ENCODE peak calls at places on chromosomes 5 and 9, in nine cellular contexts. R is Caki2; B is stimulated activated CD4-positive, alpha-beta T cell treated with anti-CD3 and anti-CD28 coated beads, Interleukin-4, amount 100 ng/mL, for 1 hour; L is myocyte; Y is CD4-positive, alpha-beta T cell; I is C1 segment of cervical spinal cord; X is MV-4-11; E is H7; Z is KBM-7. U is an unnamed sample.

GRCh38 chr9:125758986-125759811 is 12.0 kb downstream of the PBX3 start:
- DNase-seq in R (no peak), B (no peak), L (no peak), Y (no peak), I (peak), X (peak), E (no peak), Z (peak), U (no peak)

GRCh38 chr5:136057401-136057951 is 28.7 kb downstream of the TGFBI start:
- DNase-seq in R (no peak), B (no peak), L (peak), Y (no peak), I (no peak), X (peak), E (no peak), Z (no peak), U (no peak)

GRCh38 chr5:44332360-44332971 is 56.8 kb downstream of the FGF10 start:
- DNase-seq in R (peak), B (no peak), L (peak), Y (no peak), I (no peak), X (peak), E (peak), Z (peak), U (peak)

GRCh38 chr9:135857371-135857786 is 50.0 kb downstream of the CAMSAP1 start:
- DNase-seq in R (no peak), B (no peak), L (peak), Y (no peak), I (no peak), X (no peak), E (no peak), Z (no peak), U (no peak)

GRCh38 chr5:156103116-156103860 is 223.7 kb upstream of the SGCD start:
- DNase-seq in R (no peak), B (no peak), L (no peak), Y (no peak), I (no peak), X (no peak), E (no peak), Z (no peak), U (peak)

GRCh38 chr9:26655166-26655565 is 237.4 kb downstream of the CAAP1 start:
- DNase-seq in R (no peak), B (no peak), L (peak), Y (no peak), I (no peak), X (no peak), E (no peak), Z (no peak), U (no peak)

GRCh38 chr5:106019271-106019670 is 1651.5 kb downstream of the EFNA5 start:
- DNase-seq in R (no peak), B (no peak), L (peak), Y (no peak), I (no peak), X (no peak), E (no peak), Z (no peak), U (no peak)

GRCh38 chr5:6176294-6176693 is 202.1 kb downstream of the MED10 start:
- DNase-seq in R (no peak), B (no peak), L (no peak), Y (no peak), I (no peak), X (no peak), E (no peak), Z (no peak), U (no peak)

GRCh38 chr5:174723979-174724483 is 351 bp upstream of the MSX2 start:
- DNase-seq in R (no peak), B (no peak), L (peak), Y (no peak), I (peak), X (no peak), E (no peak), Z (no peak), U (no peak)

GRCh38 chr5:36646507-36647023 is 40.2 kb downstream of the SLC1A3 start:
- DNase-seq in R (no peak), B (no peak), L (peak), Y (no peak), I (no peak), X (no peak), E (no peak), Z (no peak), U (no peak)

GRCh38 chr5:118675247-118675646 is 313.1 kb downstream of the DTWD2 start:
- DNase-seq in R (no peak), B (no peak), L (no peak), Y (no peak), I (no peak), X (no peak), E (no peak), Z (no peak), U (no peak)

GRCh38 chr5:56561455-56561854 is 253.9 kb upstream of the MAP3K1 start:
- DNase-seq in R (no peak), B (no peak), L (no peak), Y (no peak), I (no peak), X (no peak), E (no peak), Z (no peak), U (no peak)

GRCh38 chr9:95204710-95205109 is 112.8 kb downstream of the FANCC start:
- DNase-seq in R (no peak), B (no peak), L (peak), Y (no peak), I (no peak), X (no peak), E (no peak), Z (no peak), U (no peak)

GRCh38 chr5:123444016-123444415 is 20.8 kb upstream of the CEP120 start:
- DNase-seq in R (no peak), B (no peak), L (no peak), Y (no peak), I (no peak), X (no peak), E (no peak), Z (no peak), U (peak)

GRCh38 chr5:36928947-36929346 is 52.4 kb downstream of the NIPBL start:
- DNase-seq in R (peak), B (no peak), L (peak), Y (no peak), I (no peak), X (no peak), E (no peak), Z (no peak), U (peak)

GRCh38 chr5:102792705-102793104 is 37.6 kb downstream of the PAM start:
- DNase-seq in R (no peak), B (no peak), L (no peak), Y (no peak), I (no peak), X (peak), E (no peak), Z (no peak), U (no peak)

GRCh38 chr9:73348485-73348884 is 196.8 kb downstream of the ANXA1 start:
- DNase-seq in R (no peak), B (no peak), L (no peak), Y (no peak), I (no peak), X (no peak), E (no peak), Z (no peak), U (peak)

GRCh38 chr5:172775326-172776234 is 4.6 kb upstream of the DUSP1 start:
- DNase-seq in R (no peak), B (no peak), L (peak), Y (no peak), I (no peak), X (peak), E (no peak), Z (no peak), U (no peak)

GRCh38 chr5:86999951-87000350 is 267.7 kb upstream of the RASA1 start:
- DNase-seq in R (peak), B (no peak), L (no peak), Y (no peak), I (no peak), X (no peak), E (no peak), Z (no peak), U (peak)

GRCh38 chr5:38845555-38846378 is at the start of gene OSMR:
- DNase-seq in R (peak), B (peak), L (peak), Y (no peak), I (peak), X (peak), E (peak), Z (peak), U (peak)

U was measured in kidney glomerular epithelial cell.